ENCODE peak calls at places on chromosomes 3 and 15, in six cellular contexts. U, O, Z, N, J and C are unnamed samples.

GRCh38 chr3:106332884-106333283 is 464.1 kb upstream of the CBLB start:
- DNase-seq in U (no peak), O (no peak), J (no peak), Z (no peak), N (peak; percentile 55), C (peak; percentile 93)

GRCh38 chr3:158352551-158352950 is 218.4 kb upstream of the MLF1 start:
- DNase-seq in Z (no peak), O (no peak), J (no peak), U (no peak), N (no peak), C (no peak)

GRCh38 chr3:10198761-10199688 is 34.3 kb downstream of the IRAK2 start:
- DNase-seq in N (peak; percentile 95), Z (peak; percentile 42), O (peak; percentile 38), J (peak; percentile 64), U (no peak), C (peak; percentile 97)

GRCh38 chr3:169295126-169295525 is 368.4 kb downstream of the MECOM start:
- DNase-seq in U (no peak), Z (peak; percentile 6), J (no peak), O (peak; percentile 10), N (peak; percentile 29), C (no peak)

GRCh38 chr15:48190932-48191573 is 412 bp upstream of the CTXN2 start:
- DNase-seq in Z (peak; percentile 69), N (peak; percentile 54), J (peak; percentile 55), U (no peak), O (peak; percentile 27), C (peak; percentile 72)

GRCh38 chr3:170839518-170840100 is 30.4 kb downstream of the RPL22L1 start:
- DNase-seq in O (no peak), U (no peak), N (peak; percentile 34), Z (no peak), J (no peak), C (no peak)

GRCh38 chr3:12372762-12373280 is 84.0 kb downstream of the PPARG start:
- DNase-seq in O (no peak), U (no peak), J (no peak), Z (no peak), N (no peak), C (no peak)

GRCh38 chr3:59425942-59426341 is 376.1 kb upstream of the CFAP20DC start:
- DNase-seq in J (no peak), U (no peak), N (peak; percentile 41), O (no peak), Z (no peak), C (no peak)

GRCh38 chr3:46504780-46505179 is 7.0 kb downstream of the RTP3 start:
- DNase-seq in J (no peak), O (no peak), N (no peak), U (no peak), Z (no peak), C (peak; percentile 27)

GRCh38 chr3:15205934-15206661 is at the start of gene CAPN7:
- DNase-seq in J (peak; percentile 96), N (peak; percentile 79), U (no peak), O (peak; percentile 56), Z (peak; percentile 88), C (peak; percentile 96)